ENCODE peak calls at places on chromosome 1, in seven cellular contexts. One of them, this sample, is unnamed.

GRCh38 chr1:91876040-91876470 is 9.9 kb downstream of the TGFBR3 start:
- DNase-seq in RWPE1: no peak
- DNase-seq in WTC11: no peak
- DNase-seq in GM10248: peak; percentile 78
- DNase-seq in GM13976: peak; percentile 74
- DNase-seq in nephron progenitor cell: no peak
- DNase-seq in A549: no peak
- DNase-seq in this sample: no peak

GRCh38 chr1:47579809-47580208 is 142.0 kb downstream of the FOXD2 start:
- DNase-seq in RWPE1: no peak
- DNase-seq in WTC11: no peak
- DNase-seq in GM10248: no peak
- DNase-seq in GM13976: no peak
- DNase-seq in nephron progenitor cell: no peak
- DNase-seq in A549: no peak
- DNase-seq in this sample: no peak

GRCh38 chr1:81571946-81572345 is 228.8 kb upstream of the ADGRL2 start:
- DNase-seq in RWPE1: no peak
- DNase-seq in WTC11: no peak
- DNase-seq in GM10248: no peak
- DNase-seq in GM13976: no peak
- DNase-seq in nephron progenitor cell: no peak
- DNase-seq in A549: no peak
- DNase-seq in this sample: no peak

GRCh38 chr1:1022322-1023090 is 2.6 kb downstream of the AGRN start:
- DNase-seq in RWPE1: no peak
- DNase-seq in WTC11: no peak
- DNase-seq in GM10248: no peak
- DNase-seq in GM13976: no peak
- DNase-seq in nephron progenitor cell: no peak
- DNase-seq in A549: no peak
- DNase-seq in this sample: no peak

GRCh38 chr1:94118013-94118412 is 2.9 kb downstream of the ABCA4 start:
- DNase-seq in RWPE1: no peak
- DNase-seq in WTC11: no peak
- DNase-seq in GM10248: no peak
- DNase-seq in GM13976: no peak
- DNase-seq in nephron progenitor cell: no peak
- DNase-seq in A549: no peak
- DNase-seq in this sample: no peak

GRCh38 chr1:91092503-91092902 is 70.7 kb upstream of the ZNF644 start:
- DNase-seq in RWPE1: no peak
- DNase-seq in WTC11: no peak
- DNase-seq in GM10248: no peak
- DNase-seq in GM13976: no peak
- DNase-seq in nephron progenitor cell: no peak
- DNase-seq in A549: no peak
- DNase-seq in this sample: no peak

GRCh38 chr1:183318433-183318832 is 99.7 kb downstream of the NMNAT2 start:
- DNase-seq in RWPE1: peak; percentile 74
- DNase-seq in WTC11: peak; percentile 45
- DNase-seq in GM10248: peak; percentile 69
- DNase-seq in GM13976: peak; percentile 77
- DNase-seq in nephron progenitor cell: peak; percentile 25
- DNase-seq in A549: peak; percentile 48
- DNase-seq in this sample: peak; percentile 28

GRCh38 chr1:3257788-3258187 is 188.8 kb downstream of the PRDM16 start:
- DNase-seq in RWPE1: no peak
- DNase-seq in WTC11: no peak
- DNase-seq in GM10248: no peak
- DNase-seq in GM13976: no peak
- DNase-seq in nephron progenitor cell: no peak
- DNase-seq in A549: no peak
- DNase-seq in this sample: no peak

GRCh38 chr1:155173478-155174333 is at the start of gene TRIM46:
- DNase-seq in RWPE1: peak; percentile 54
- DNase-seq in WTC11: peak; percentile 79
- DNase-seq in GM10248: peak; percentile 78
- DNase-seq in GM13976: peak; percentile 84
- DNase-seq in nephron progenitor cell: peak; percentile 59
- DNase-seq in A549: peak; percentile 80
- DNase-seq in this sample: no peak

GRCh38 chr1:54347955-54348699 is 58.1 kb downstream of the SSBP3 start:
- DNase-seq in RWPE1: no peak
- DNase-seq in WTC11: no peak
- DNase-seq in GM10248: no peak
- DNase-seq in GM13976: no peak
- DNase-seq in nephron progenitor cell: no peak
- DNase-seq in A549: no peak
- DNase-seq in this sample: no peak

GRCh38 chr1:89723863-89724262 is 90.9 kb downstream of the LRRC8C start:
- DNase-seq in RWPE1: no peak
- DNase-seq in WTC11: no peak
- DNase-seq in GM10248: no peak
- DNase-seq in GM13976: no peak
- DNase-seq in nephron progenitor cell: no peak
- DNase-seq in A549: no peak
- DNase-seq in this sample: no peak

GRCh38 chr1:14894811-14895524 is 258.6 kb upstream of the TMEM51 start:
- DNase-seq in RWPE1: no peak
- DNase-seq in WTC11: no peak
- DNase-seq in GM10248: no peak
- DNase-seq in GM13976: no peak
- DNase-seq in nephron progenitor cell: no peak
- DNase-seq in A549: no peak
- DNase-seq in this sample: no peak

GRCh38 chr1:185426761-185427698 is 110.0 kb upstream of the IVNS1ABP start:
- DNase-seq in RWPE1: no peak
- DNase-seq in WTC11: no peak
- DNase-seq in GM10248: no peak
- DNase-seq in GM13976: no peak
- DNase-seq in nephron progenitor cell: no peak
- DNase-seq in A549: no peak
- DNase-seq in this sample: no peak

GRCh38 chr1:108346137-108346536 is 102.3 kb upstream of the NBPF4 start:
- DNase-seq in RWPE1: no peak
- DNase-seq in WTC11: no peak
- DNase-seq in GM10248: no peak
- DNase-seq in GM13976: no peak
- DNase-seq in nephron progenitor cell: no peak
- DNase-seq in A549: no peak
- DNase-seq in this sample: no peak

GRCh38 chr1:203239906-203240305 is 10.4 kb upstream of the CHIT1 start:
- DNase-seq in RWPE1: no peak
- DNase-seq in WTC11: no peak
- DNase-seq in GM10248: peak; percentile 12
- DNase-seq in GM13976: peak; percentile 14
- DNase-seq in nephron progenitor cell: no peak
- DNase-seq in A549: no peak
- DNase-seq in this sample: no peak

GRCh38 chr1:219900201-219900600 is 28.2 kb downstream of the SLC30A10 start:
- DNase-seq in RWPE1: no peak
- DNase-seq in WTC11: no peak
- DNase-seq in GM10248: no peak
- DNase-seq in GM13976: no peak
- DNase-seq in nephron progenitor cell: no peak
- DNase-seq in A549: no peak
- DNase-seq in this sample: peak; percentile 54

GRCh38 chr1:115242543-115242942 is 95.5 kb downstream of the NGF start:
- DNase-seq in RWPE1: no peak
- DNase-seq in WTC11: no peak
- DNase-seq in GM10248: no peak
- DNase-seq in GM13976: no peak
- DNase-seq in nephron progenitor cell: no peak
- DNase-seq in A549: no peak
- DNase-seq in this sample: no peak

GRCh38 chr1:4557949-4558348 is 96.5 kb upstream of the AJAP1 start:
- DNase-seq in RWPE1: no peak
- DNase-seq in WTC11: no peak
- DNase-seq in GM10248: no peak
- DNase-seq in GM13976: no peak
- DNase-seq in nephron progenitor cell: no peak
- DNase-seq in A549: no peak
- DNase-seq in this sample: no peak

GRCh38 chr1:116252785-116253184 is 120.3 kb upstream of the ATP1A1 start:
- DNase-seq in RWPE1: no peak
- DNase-seq in WTC11: no peak
- DNase-seq in GM10248: no peak
- DNase-seq in GM13976: no peak
- DNase-seq in nephron progenitor cell: no peak
- DNase-seq in A549: no peak
- DNase-seq in this sample: no peak

GRCh38 chr1:25098717-25099116 is 133.6 kb downstream of the SYF2 start:
- DNase-seq in RWPE1: no peak
- DNase-seq in WTC11: no peak
- DNase-seq in GM10248: no peak
- DNase-seq in GM13976: no peak
- DNase-seq in nephron progenitor cell: no peak
- DNase-seq in A549: no peak
- DNase-seq in this sample: no peak

DNA sequence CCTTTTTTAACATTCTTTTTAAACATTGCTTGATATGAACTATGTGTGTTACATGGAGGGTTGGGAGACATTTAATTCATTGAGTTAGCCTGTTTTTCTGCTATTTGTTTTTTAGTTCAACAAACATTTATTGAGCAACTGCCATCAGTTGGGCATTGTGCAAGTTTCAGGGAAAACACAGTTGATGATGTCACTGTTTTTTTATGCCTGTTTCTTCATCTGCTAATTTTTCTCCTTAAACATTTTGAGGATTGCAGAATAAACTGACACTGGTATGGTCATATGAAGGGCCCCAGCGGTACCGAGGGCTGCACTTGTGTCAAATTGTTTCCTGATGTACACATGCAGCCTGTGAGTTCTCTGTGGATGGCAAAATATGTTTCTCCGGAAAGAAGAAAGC is 253.0 kb downstream of the FGGY start:
- DNase-seq in RWPE1: no peak
- DNase-seq in WTC11: no peak
- DNase-seq in GM10248: no peak
- DNase-seq in GM13976: no peak
- DNase-seq in nephron progenitor cell: no peak
- DNase-seq in A549: no peak
- DNase-seq in this sample: no peak
- TF ChIP-seq CTCF in RWPE1: no peak
- TF ChIP-seq CTCF in WTC11: no peak
- TF ChIP-seq CTCF in GM10248: no peak
- TF ChIP-seq CTCF in GM13976: no peak
- TF ChIP-seq CTCF in nephron progenitor cell: no peak
- TF ChIP-seq CTCF in A549: no peak
- TF ChIP-seq CTCF in this sample: no peak

DNA sequence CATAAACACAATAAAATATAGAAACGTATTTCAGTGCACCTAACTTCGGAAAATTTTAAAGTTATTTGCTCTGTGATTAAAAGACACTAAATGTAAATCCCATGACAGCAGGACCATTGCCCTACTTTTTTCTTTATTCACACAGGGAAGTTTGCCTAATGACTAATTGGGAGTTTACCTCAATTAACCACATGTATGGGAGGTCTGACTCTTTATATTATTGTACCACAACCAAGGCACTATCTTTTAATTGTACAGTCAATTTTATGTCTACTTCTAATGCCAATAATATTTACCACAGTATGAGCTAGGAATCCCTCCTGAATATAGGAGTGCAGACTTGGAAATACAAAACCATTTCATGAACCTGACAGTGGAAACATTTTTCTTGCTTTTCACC is 360.8 kb upstream of the NEGR1 start:
- DNase-seq in RWPE1: no peak
- DNase-seq in WTC11: no peak
- DNase-seq in GM10248: no peak
- DNase-seq in GM13976: no peak
- DNase-seq in nephron progenitor cell: no peak
- DNase-seq in A549: no peak
- DNase-seq in this sample: no peak
- TF ChIP-seq CTCF in RWPE1: no peak
- TF ChIP-seq CTCF in WTC11: no peak
- TF ChIP-seq CTCF in GM10248: no peak
- TF ChIP-seq CTCF in GM13976: no peak
- TF ChIP-seq CTCF in nephron progenitor cell: no peak
- TF ChIP-seq CTCF in A549: no peak
- TF ChIP-seq CTCF in this sample: no peak

GRCh38 chr1:77412069-77412793 is 130.4 kb downstream of the AK5 start:
- DNase-seq in RWPE1: peak; percentile 38
- DNase-seq in WTC11: no peak
- DNase-seq in GM10248: no peak
- DNase-seq in GM13976: no peak
- DNase-seq in nephron progenitor cell: no peak
- DNase-seq in A549: peak; percentile 21
- DNase-seq in this sample: peak; percentile 43
- TF ChIP-seq CTCF in RWPE1: no peak
- TF ChIP-seq CTCF in WTC11: no peak
- TF ChIP-seq CTCF in GM10248: no peak
- TF ChIP-seq CTCF in GM13976: no peak
- TF ChIP-seq CTCF in nephron progenitor cell: no peak
- TF ChIP-seq CTCF in A549: no peak
- TF ChIP-seq CTCF in this sample: no peak

DNA sequence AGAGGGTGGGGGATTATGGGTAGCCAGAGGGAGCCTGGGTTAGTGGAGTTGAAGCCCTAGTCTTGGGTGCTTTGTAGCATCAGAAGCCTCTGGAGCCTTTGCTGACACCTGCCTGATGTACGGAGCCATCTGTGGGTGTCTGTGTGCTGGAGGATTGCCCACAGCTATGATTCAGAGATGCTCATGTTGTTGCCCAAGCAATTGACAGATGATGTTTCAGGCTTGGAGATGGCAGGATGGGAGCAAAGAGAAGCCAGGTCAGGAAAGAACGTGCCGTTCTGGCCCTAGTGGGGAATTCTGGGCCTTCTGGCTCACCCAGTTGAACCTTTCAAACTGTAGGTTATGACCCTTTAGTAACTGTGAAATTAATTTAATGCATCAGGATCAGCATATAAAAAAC is 27.6 kb downstream of the COQ8A start:
- DNase-seq in RWPE1: peak; percentile 51
- DNase-seq in WTC11: no peak
- DNase-seq in GM10248: no peak
- DNase-seq in GM13976: no peak
- DNase-seq in nephron progenitor cell: no peak
- DNase-seq in A549: no peak
- DNase-seq in this sample: no peak
- TF ChIP-seq CTCF in RWPE1: no peak
- TF ChIP-seq CTCF in WTC11: no peak
- TF ChIP-seq CTCF in GM10248: no peak
- TF ChIP-seq CTCF in GM13976: no peak
- TF ChIP-seq CTCF in nephron progenitor cell: no peak
- TF ChIP-seq CTCF in A549: no peak
- TF ChIP-seq CTCF in this sample: no peak

GRCh38 chr1:207840380-207840779 is 70.5 kb downstream of the CD34 start:
- DNase-seq in RWPE1: no peak
- DNase-seq in WTC11: no peak
- DNase-seq in GM10248: no peak
- DNase-seq in GM13976: no peak
- DNase-seq in nephron progenitor cell: no peak
- DNase-seq in A549: no peak
- DNase-seq in this sample: no peak
- TF ChIP-seq CTCF in RWPE1: no peak
- TF ChIP-seq CTCF in WTC11: no peak
- TF ChIP-seq CTCF in GM10248: no peak
- TF ChIP-seq CTCF in GM13976: no peak
- TF ChIP-seq CTCF in nephron progenitor cell: no peak
- TF ChIP-seq CTCF in A549: no peak
- TF ChIP-seq CTCF in this sample: no peak

This sample was measured in LNCaP clone FGC.